ENCODE peak calls at places on chromosome 19, in four cellular contexts. T is mesendoderm, C is H1, O is IMR-90. W is an unnamed sample.

GRCh38 chr19:55279773-55280643 is at the start of gene HSPBP1:
- DNase-seq in C (peak), O (peak), T (peak), W (peak)

GRCh38 chr19:56111601-56112312 is 9.3 kb downstream of the ZNF787 start:
- DNase-seq in T (no peak), O (no peak), C (no peak), W (no peak)

GRCh38 chr19:41206926-41207750 is 11.9 kb upstream of the AXL start:
- DNase-seq in C (no peak), T (no peak), O (no peak), W (peak)

GRCh38 chr19:11405846-11406643 is 13.1 kb downstream of the RGL3 start:
- DNase-seq in T (peak), O (no peak), C (peak), W (peak)

GRCh38 chr19:3313199-3313575 is 53.2 kb upstream of the NFIC start:
- DNase-seq in C (no peak), O (no peak), T (no peak), W (no peak)

GRCh38 chr19:44552324-44552723 is 22.8 kb upstream of the CEACAM20 start:
- DNase-seq in T (peak), O (no peak), C (peak), W (peak)

GRCh38 chr19:5290336-5291262 is 50.0 kb downstream of the PTPRS start:
- DNase-seq in O (no peak), T (no peak), C (no peak), W (no peak)

GRCh38 chr19:48511800-48512503 is at the start of gene LMTK3:
- DNase-seq in O (peak), T (peak), C (peak), W (peak)

GRCh38 chr19:48500830-48501445 is 10.7 kb downstream of the LMTK3 start:
- DNase-seq in C (no peak), T (no peak), O (no peak), W (peak)

GRCh38 chr19:15562145-15562544 is 52.9 kb upstream of the CYP4F8 start:
- DNase-seq in T (no peak), O (no peak), C (no peak), W (no peak)

GRCh38 chr19:23800281-23800680 is 41.6 kb upstream of the ZNF681 start:
- DNase-seq in O (no peak), C (no peak), T (no peak), W (no peak)

GRCh38 chr19:19040417-19040816 is 7.0 kb downstream of the ARMC6 start:
- DNase-seq in T (no peak), O (peak), C (no peak), W (no peak)

GRCh38 chr19:7917292-7918061 is 2.7 kb upstream of the SNAPC2 start:
- DNase-seq in O (peak), T (peak), C (peak), W (peak)

GRCh38 chr19:53466726-53467125 is 807 bp upstream of the ZNF813 start:
- DNase-seq in O (no peak), C (no peak), T (peak), W (peak)

DNA sequence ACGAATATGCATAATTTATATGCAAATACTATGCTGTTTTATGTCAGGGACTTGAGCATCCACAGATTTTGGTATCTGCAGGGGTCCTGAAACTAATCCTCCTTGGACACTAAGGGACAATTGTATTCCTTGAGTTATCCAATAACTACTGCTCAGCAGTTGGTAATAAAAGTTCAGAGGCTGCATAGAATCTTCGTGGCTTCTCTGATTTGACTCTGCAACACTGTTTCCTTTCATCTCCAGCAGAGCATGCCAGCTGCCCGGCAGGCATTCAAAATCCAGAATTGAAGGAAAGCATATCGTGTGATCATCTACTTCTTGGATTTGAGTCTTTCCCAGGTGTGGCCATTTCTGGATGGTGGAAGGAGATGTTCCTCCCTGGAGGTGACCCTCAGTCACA is 64.5 kb upstream of the MRI1 start:
- DNase-seq in T (no peak), C (no peak), O (no peak), W (no peak)
- H3K56ac ChIP-seq in T (no peak), C (no peak), O (no peak), W (no peak)

GRCh38 chr19:13162749-13163608 is 12.8 kb downstream of the IER2 start:
- DNase-seq in O (peak), C (peak), T (peak), W (peak)
- H4K8ac ChIP-seq in O (peak), C (peak), T (peak), W (no peak)

GRCh38 chr19:45827459-45828093 is 12.5 kb upstream of the RSPH6A start:
- DNase-seq in O (no peak), T (no peak), C (no peak), W (no peak)
- H3K56ac ChIP-seq in O (no peak), T (no peak), C (no peak), W (no peak)

GRCh38 chr19:42324655-42325307 is 654 bp upstream of the MEGF8 start:
- DNase-seq in C (peak), T (no peak), O (no peak), W (no peak)
- H4K8ac ChIP-seq in C (no peak), T (no peak), O (no peak), W (no peak)

GRCh38 chr19:51240866-51241265 is 10.0 kb upstream of the SIGLECL1 start:
- DNase-seq in C (no peak), O (no peak), T (no peak), W (no peak)
- H3K56ac ChIP-seq in C (no peak), O (no peak), T (no peak), W (no peak)

DNA sequence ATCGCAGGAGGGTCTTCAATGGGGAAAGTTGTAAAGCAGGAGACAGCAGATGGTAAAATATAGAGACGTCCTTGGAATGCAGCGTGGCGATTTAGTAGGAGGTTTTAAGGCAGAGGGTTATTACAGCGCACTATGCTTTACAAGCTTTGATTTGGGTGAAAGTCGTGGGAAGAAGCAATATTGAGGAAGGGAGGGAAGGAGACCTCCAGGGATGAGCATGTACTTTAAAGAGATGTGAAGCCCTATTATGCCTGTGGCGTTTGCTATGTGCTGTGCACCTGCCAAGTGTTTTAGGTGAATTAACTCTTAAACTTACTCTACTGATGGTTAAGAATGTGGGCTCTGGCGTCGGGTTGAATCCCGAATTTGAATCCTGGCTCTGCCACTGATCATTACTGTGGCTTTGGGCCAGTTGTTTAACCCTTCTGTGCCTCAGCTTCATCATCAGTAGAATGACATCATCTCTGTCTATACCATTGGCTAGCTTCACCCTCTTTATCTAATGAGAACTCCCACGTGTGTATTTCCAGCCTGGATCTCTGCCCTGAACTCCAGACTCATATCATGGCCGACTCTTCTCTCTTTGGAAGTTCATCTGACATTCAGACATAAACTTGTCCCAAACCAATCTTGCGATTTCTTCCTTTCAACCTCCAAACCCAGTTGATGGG is 583 bp downstream of the CCDC61 start:
- DNase-seq in T (no peak), O (peak), C (no peak), W (no peak)
- H4K8ac ChIP-seq in T (no peak), O (peak), C (no peak), W (no peak)

W was measured in H9.